ENCODE peak calls at places on chromosomes 1 and 21, in four cellular contexts. One of them, this sample, is unnamed.

GRCh38 chr1:192474080-192474683 is 101.4 kb upstream of the RGS1 start:
- DNase-seq in B cell: peak
- DNase-seq in fibroblast of pulmonary artery: peak
- DNase-seq in right atrium auricular region: no peak
- DNase-seq in this sample: no peak

GRCh38 chr1:100353073-100353801 is 931 bp downstream of the CDC14A start:
- DNase-seq in B cell: peak
- DNase-seq in right atrium auricular region: no peak
- DNase-seq in fibroblast of pulmonary artery: no peak
- DNase-seq in this sample: peak

GRCh38 chr1:8197493-8198282 is 120.2 kb upstream of the SLC45A1 start:
- DNase-seq in B cell: no peak
- DNase-seq in right atrium auricular region: peak
- DNase-seq in fibroblast of pulmonary artery: peak
- DNase-seq in this sample: no peak

GRCh38 chr1:203592156-203592555 is 34.5 kb upstream of the ATP2B4 start:
- DNase-seq in B cell: no peak
- DNase-seq in fibroblast of pulmonary artery: peak
- DNase-seq in right atrium auricular region: no peak
- DNase-seq in this sample: peak

GRCh38 chr1:218488531-218488930 is 143.4 kb downstream of the TGFB2 start:
- DNase-seq in B cell: no peak
- DNase-seq in right atrium auricular region: no peak
- DNase-seq in fibroblast of pulmonary artery: no peak
- DNase-seq in this sample: no peak

GRCh38 chr1:81509619-81510018 is 291.1 kb upstream of the ADGRL2 start:
- DNase-seq in right atrium auricular region: no peak
- DNase-seq in B cell: no peak
- DNase-seq in fibroblast of pulmonary artery: no peak
- DNase-seq in this sample: no peak

GRCh38 chr1:119004781-119005180 is 16.6 kb upstream of the TBX15 start:
- DNase-seq in right atrium auricular region: peak
- DNase-seq in fibroblast of pulmonary artery: no peak
- DNase-seq in B cell: no peak
- DNase-seq in this sample: no peak

GRCh38 chr1:24769656-24770651 is 24.7 kb downstream of the CLIC4 start:
- DNase-seq in right atrium auricular region: no peak
- DNase-seq in fibroblast of pulmonary artery: peak
- DNase-seq in B cell: no peak
- DNase-seq in this sample: no peak

GRCh38 chr1:26949266-26949925 is 10.9 kb downstream of the KDF1 start:
- DNase-seq in B cell: no peak
- DNase-seq in right atrium auricular region: no peak
- DNase-seq in fibroblast of pulmonary artery: peak
- DNase-seq in this sample: no peak

GRCh38 chr1:28139033-28139712 is 37.3 kb downstream of the PTAFR start:
- DNase-seq in fibroblast of pulmonary artery: peak
- DNase-seq in B cell: no peak
- DNase-seq in right atrium auricular region: no peak
- DNase-seq in this sample: no peak

GRCh38 chr1:3368711-3369436 is 85.6 kb upstream of the ARHGEF16 start:
- DNase-seq in B cell: no peak
- DNase-seq in fibroblast of pulmonary artery: no peak
- DNase-seq in right atrium auricular region: no peak
- DNase-seq in this sample: no peak

GRCh38 chr1:229344139-229344538 is 1.3 kb upstream of the CCSAP start:
- DNase-seq in fibroblast of pulmonary artery: no peak
- DNase-seq in B cell: no peak
- DNase-seq in right atrium auricular region: no peak
- DNase-seq in this sample: no peak

GRCh38 chr1:44534771-44535170 is 129.7 kb downstream of the RNF220 start:
- DNase-seq in right atrium auricular region: no peak
- DNase-seq in fibroblast of pulmonary artery: no peak
- DNase-seq in B cell: no peak
- DNase-seq in this sample: no peak

GRCh38 chr1:156859523-156860112 is 701 bp upstream of the INSRR start:
- DNase-seq in fibroblast of pulmonary artery: peak
- DNase-seq in B cell: peak
- DNase-seq in right atrium auricular region: no peak
- DNase-seq in this sample: peak

GRCh38 chr1:5941671-5942070 is 50.6 kb downstream of the NPHP4 start:
- DNase-seq in fibroblast of pulmonary artery: no peak
- DNase-seq in right atrium auricular region: peak
- DNase-seq in B cell: no peak
- DNase-seq in this sample: no peak

GRCh38 chr1:184296466-184297243 is 90.2 kb upstream of the C1orf21 start:
- DNase-seq in B cell: no peak
- DNase-seq in fibroblast of pulmonary artery: peak
- DNase-seq in right atrium auricular region: peak
- DNase-seq in this sample: peak

GRCh38 chr1:183633676-183634343 is 1.8 kb downstream of the ARPC5 start:
- DNase-seq in B cell: peak
- DNase-seq in right atrium auricular region: no peak
- DNase-seq in fibroblast of pulmonary artery: peak
- DNase-seq in this sample: peak

GRCh38 chr1:24215226-24215814 is 28.2 kb upstream of the IFNLR1 start:
- DNase-seq in right atrium auricular region: no peak
- DNase-seq in B cell: no peak
- DNase-seq in fibroblast of pulmonary artery: no peak
- DNase-seq in this sample: no peak

GRCh38 chr1:107804134-107804533 is 160.8 kb downstream of the VAV3 start:
- DNase-seq in right atrium auricular region: no peak
- DNase-seq in fibroblast of pulmonary artery: no peak
- DNase-seq in B cell: no peak
- DNase-seq in this sample: no peak

GRCh38 chr1:162855461-162856150 is 5.4 kb downstream of the CCDC190 start:
- DNase-seq in B cell: no peak
- DNase-seq in fibroblast of pulmonary artery: peak
- DNase-seq in right atrium auricular region: no peak
- DNase-seq in this sample: no peak

GRCh38 chr1:201266276-201266675 is 17.0 kb upstream of the PKP1 start:
- DNase-seq in B cell: no peak
- DNase-seq in fibroblast of pulmonary artery: no peak
- DNase-seq in right atrium auricular region: no peak
- DNase-seq in this sample: no peak

GRCh38 chr1:110084226-110085078 is 14.0 kb upstream of the ALX3 start:
- DNase-seq in fibroblast of pulmonary artery: peak
- DNase-seq in B cell: peak
- DNase-seq in right atrium auricular region: peak
- DNase-seq in this sample: no peak

GRCh38 chr21:36542312-36543101 is 62.6 kb upstream of the CLDN14 start:
- DNase-seq in fibroblast of pulmonary artery: peak
- DNase-seq in B cell: no peak
- DNase-seq in right atrium auricular region: no peak
- DNase-seq in this sample: no peak

GRCh38 chr1:44212355-44213221 is 683 bp upstream of the DMAP1 start:
- DNase-seq in right atrium auricular region: no peak
- DNase-seq in B cell: no peak
- DNase-seq in fibroblast of pulmonary artery: no peak
- DNase-seq in this sample: no peak

GRCh38 chr1:211579434-211580302 is 707 bp upstream of the SLC30A1 start:
- DNase-seq in B cell: no peak
- DNase-seq in right atrium auricular region: peak
- DNase-seq in fibroblast of pulmonary artery: peak
- DNase-seq in this sample: peak

GRCh38 chr1:232351335-232351734 is 278.6 kb downstream of the SIPA1L2 start:
- DNase-seq in right atrium auricular region: no peak
- DNase-seq in fibroblast of pulmonary artery: no peak
- DNase-seq in B cell: no peak
- DNase-seq in this sample: no peak

GRCh38 chr1:110237406-110238152 is 27.5 kb downstream of the KCNC4 start:
- DNase-seq in right atrium auricular region: no peak
- DNase-seq in fibroblast of pulmonary artery: peak
- DNase-seq in B cell: no peak
- DNase-seq in this sample: no peak

GRCh38 chr1:109263234-109263596 is 13.9 kb downstream of the CELSR2 start:
- DNase-seq in right atrium auricular region: no peak
- DNase-seq in B cell: no peak
- DNase-seq in fibroblast of pulmonary artery: no peak
- DNase-seq in this sample: no peak

GRCh38 chr1:213055087-213055591 is 4.1 kb downstream of the RPS6KC1 start:
- DNase-seq in fibroblast of pulmonary artery: peak
- DNase-seq in right atrium auricular region: no peak
- DNase-seq in B cell: no peak
- DNase-seq in this sample: no peak

GRCh38 chr1:246647113-246647512 is 77.1 kb upstream of the SCCPDH start:
- DNase-seq in B cell: no peak
- DNase-seq in fibroblast of pulmonary artery: peak
- DNase-seq in right atrium auricular region: peak
- DNase-seq in this sample: peak
- TF ChIP-seq CTCF in B cell: no peak
- TF ChIP-seq CTCF in fibroblast of pulmonary artery: peak
- TF ChIP-seq CTCF in right atrium auricular region: peak
- TF ChIP-seq CTCF in this sample: peak

DNA sequence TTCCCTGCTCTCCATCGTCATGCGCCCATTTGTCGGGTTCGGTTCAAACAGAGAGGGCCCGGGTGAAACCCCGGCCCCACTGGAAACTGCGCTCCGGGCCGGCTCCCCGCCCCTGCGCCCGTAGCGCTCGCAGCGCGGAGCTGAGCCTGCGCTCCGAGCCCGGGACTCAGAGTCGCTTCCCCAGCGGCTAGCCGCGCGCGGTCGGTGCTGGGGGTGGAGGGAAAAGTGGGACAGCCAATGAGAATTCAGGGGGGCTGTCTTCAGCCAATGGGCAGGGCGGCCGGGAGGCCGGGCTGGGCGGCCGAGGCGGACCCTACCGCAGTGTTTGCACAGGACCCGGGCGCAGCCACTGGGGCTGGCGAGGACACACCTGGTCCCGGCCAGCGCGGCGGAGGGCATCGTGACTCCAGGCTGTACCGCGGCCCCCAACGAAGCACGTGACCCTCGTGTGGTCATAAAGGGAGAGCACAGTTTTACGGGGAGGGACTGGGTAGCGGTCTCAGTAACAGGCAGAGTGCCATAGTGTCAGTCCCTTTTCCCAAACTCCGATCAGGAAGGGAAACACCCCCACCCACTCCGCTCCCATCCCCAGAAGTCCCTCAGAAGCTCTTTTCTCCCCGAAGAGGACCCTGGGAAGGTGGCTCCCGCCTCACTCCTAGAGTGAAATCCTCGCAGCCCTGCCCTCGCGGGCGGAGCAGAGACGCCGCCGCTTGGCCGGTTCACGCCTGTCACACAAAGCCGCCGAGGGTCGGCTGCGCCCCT is at the start of gene INKA2:
- DNase-seq in fibroblast of pulmonary artery: peak
- DNase-seq in right atrium auricular region: peak
- DNase-seq in B cell: peak
- DNase-seq in this sample: peak
- TF ChIP-seq CTCF in fibroblast of pulmonary artery: no peak
- TF ChIP-seq CTCF in right atrium auricular region: no peak
- TF ChIP-seq CTCF in B cell: no peak
- TF ChIP-seq CTCF in this sample: no peak

GRCh38 chr1:243712242-243712641 is 137.8 kb downstream of the AKT3 start:
- DNase-seq in B cell: no peak
- DNase-seq in fibroblast of pulmonary artery: no peak
- DNase-seq in right atrium auricular region: no peak
- DNase-seq in this sample: no peak

GRCh38 chr1:243713470-243714186 is 136.4 kb downstream of the AKT3 start:
- DNase-seq in B cell: no peak
- DNase-seq in fibroblast of pulmonary artery: peak
- DNase-seq in right atrium auricular region: no peak
- DNase-seq in this sample: peak

GRCh38 chr1:243715285-243715684 is 134.8 kb downstream of the AKT3 start:
- DNase-seq in B cell: no peak
- DNase-seq in fibroblast of pulmonary artery: peak
- DNase-seq in right atrium auricular region: no peak
- DNase-seq in this sample: no peak

GRCh38 chr1:243710467-243710866 is 139.6 kb downstream of the AKT3 start:
- DNase-seq in fibroblast of pulmonary artery: no peak
- DNase-seq in B cell: no peak
- DNase-seq in right atrium auricular region: no peak
- DNase-seq in this sample: no peak

GRCh38 chr1:243712890-243713425 is 137.1 kb downstream of the AKT3 start:
- DNase-seq in fibroblast of pulmonary artery: peak
- DNase-seq in B cell: no peak
- DNase-seq in right atrium auricular region: no peak
- DNase-seq in this sample: no peak
- TF ChIP-seq CTCF in fibroblast of pulmonary artery: peak
- TF ChIP-seq CTCF in B cell: peak
- TF ChIP-seq CTCF in right atrium auricular region: no peak
- TF ChIP-seq CTCF in this sample: peak

DNA sequence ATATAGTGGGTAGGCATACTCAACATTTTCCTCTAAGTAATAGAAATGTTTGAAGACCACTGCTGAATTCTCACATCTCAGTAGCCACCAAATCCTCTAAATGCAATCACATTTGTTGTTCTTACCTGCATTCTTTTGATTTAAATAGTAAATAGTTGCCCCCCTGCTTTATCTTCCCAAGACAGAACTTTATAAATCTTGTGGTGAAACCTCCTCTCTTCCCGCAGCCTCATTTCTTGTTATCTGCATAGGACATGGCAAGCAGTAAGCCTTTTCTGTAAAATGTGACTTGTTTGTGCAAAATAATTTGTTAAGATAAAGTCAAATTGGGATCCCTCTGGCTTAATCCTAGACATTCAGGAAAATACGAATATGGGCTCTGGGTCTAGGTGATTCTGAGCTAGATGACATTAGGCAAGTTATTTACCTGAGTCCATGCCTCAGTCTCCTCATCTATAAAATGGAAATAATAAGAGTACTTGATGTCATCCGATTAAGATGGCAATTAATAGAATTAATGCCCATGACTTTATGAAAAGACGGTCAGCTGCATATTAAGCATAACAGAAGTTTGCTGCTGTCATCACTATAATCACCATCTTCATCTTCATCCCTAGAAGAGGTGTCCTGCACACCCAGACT is 77.7 kb downstream of the LRRC8C start:
- DNase-seq in right atrium auricular region: no peak
- DNase-seq in B cell: no peak
- DNase-seq in fibroblast of pulmonary artery: no peak
- DNase-seq in this sample: no peak
- TF ChIP-seq CTCF in right atrium auricular region: no peak
- TF ChIP-seq CTCF in B cell: no peak
- TF ChIP-seq CTCF in fibroblast of pulmonary artery: no peak
- TF ChIP-seq CTCF in this sample: no peak

DNA sequence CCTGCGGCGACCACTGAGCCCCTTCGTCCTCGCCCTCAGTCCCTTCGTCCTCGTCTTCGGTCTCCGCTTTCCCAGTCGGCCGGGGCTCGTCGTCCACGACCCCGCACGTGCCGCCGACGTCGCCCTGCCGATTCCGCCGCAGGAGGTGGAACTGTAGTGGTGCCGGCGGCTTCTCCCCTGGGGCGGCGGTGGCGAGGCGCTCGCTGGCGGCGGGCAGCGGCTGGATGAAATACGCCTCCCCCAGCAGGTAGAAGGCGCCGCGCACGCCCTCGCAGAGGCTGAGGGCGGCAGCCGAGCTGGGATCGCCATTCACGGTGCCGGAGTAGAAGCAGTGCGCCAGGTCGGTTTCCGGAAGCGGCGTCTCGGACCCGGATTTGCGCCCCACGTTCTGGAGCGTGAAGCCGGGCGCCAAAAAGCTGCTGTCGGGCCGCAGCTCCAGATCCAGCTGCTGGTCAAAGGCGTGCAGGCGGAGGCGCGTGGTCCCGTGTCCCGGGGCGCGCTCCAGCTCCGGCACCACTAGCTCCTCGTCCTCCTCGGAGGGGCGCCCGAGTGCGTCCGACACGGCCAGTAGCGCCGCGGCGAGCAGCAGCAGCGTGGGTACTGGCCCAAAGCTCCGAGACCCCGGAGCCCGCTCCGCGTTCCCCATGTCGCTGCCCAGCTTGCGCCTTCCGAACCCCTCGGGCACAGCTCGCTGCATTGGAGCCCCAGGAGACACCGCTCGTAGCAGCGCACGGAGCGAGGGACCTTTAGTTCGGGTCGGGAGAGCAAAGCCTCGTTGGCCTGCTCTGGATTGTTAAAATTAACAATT is 747 bp downstream of the ADAMTS1 start:
- DNase-seq in fibroblast of pulmonary artery: peak
- DNase-seq in right atrium auricular region: no peak
- DNase-seq in B cell: no peak
- DNase-seq in this sample: peak
- TF ChIP-seq CTCF in fibroblast of pulmonary artery: no peak
- TF ChIP-seq CTCF in right atrium auricular region: no peak
- TF ChIP-seq CTCF in B cell: no peak
- TF ChIP-seq CTCF in this sample: no peak

This sample was measured in BE2C.